ENCODE peak calls at places on chromosomes 7 and 10, in six cellular contexts. K is transverse colon, Q is GM12878, J is right lobe of liver, W is body of pancreas, T is heart left ventricle. I is an unnamed sample.

GRCh38 chr7:149748223-149748874 is 25.0 kb downstream of the ZNF467 start:
- DNase-seq in K (no peak), Q (no peak), J (no peak), W (no peak), T (no peak), I (peak; percentile 58)

GRCh38 chr10:103546401-103546800 is 52.9 kb downstream of the NEURL1 start:
- DNase-seq in K (no peak), Q (no peak), J (no peak), W (no peak), T (no peak), I (peak; percentile 4)

GRCh38 chr7:1676550-1677071 is 6.5 kb downstream of the ELFN1 start:
- DNase-seq in K (no peak), Q (no peak), J (no peak), W (no peak), T (no peak), I (peak; percentile 62)

GRCh38 chr7:27134392-27134791 is 3.8 kb upstream of the HOXA4 start:
- DNase-seq in K (peak; percentile 35), Q (peak; percentile 19), J (no peak), W (no peak), T (no peak), I (no peak)

GRCh38 chr10:79322616-79323566 is 24.4 kb upstream of the PPIF start:
- DNase-seq in K (peak; percentile 71), Q (peak; percentile 46), J (no peak), W (no peak), T (peak; percentile 47), I (peak; percentile 87)

GRCh38 chr7:6607651-6608051 is 7.8 kb upstream of the ZNF853 start:
- DNase-seq in K (no peak), Q (no peak), J (no peak), W (no peak), T (no peak), I (no peak)

GRCh38 chr10:102644066-102644645 is at the start of gene TRIM8:
- DNase-seq in K (peak; percentile 69), Q (no peak), J (peak; percentile 64), W (peak; percentile 55), T (peak; percentile 62), I (peak; percentile 94)

GRCh38 chr7:159004411-159004810 is 140.3 kb downstream of the VIPR2 start:
- DNase-seq in K (no peak), Q (no peak), J (no peak), W (no peak), T (no peak), I (no peak)

GRCh38 chr10:110868981-110869380 is 2.7 kb upstream of the PDCD4 start:
- DNase-seq in K (no peak), Q (no peak), J (no peak), W (no peak), T (no peak), I (no peak)

GRCh38 chr7:34128762-34129161 is 223.4 kb downstream of the BMPER start:
- DNase-seq in K (no peak), Q (no peak), J (no peak), W (no peak), T (no peak), I (no peak)

GRCh38 chr10:76643465-76643864 is 994.1 kb downstream of the KCNMA1 start:
- DNase-seq in K (peak; percentile 44), Q (no peak), J (no peak), W (peak; percentile 12), T (no peak), I (no peak)

DNA sequence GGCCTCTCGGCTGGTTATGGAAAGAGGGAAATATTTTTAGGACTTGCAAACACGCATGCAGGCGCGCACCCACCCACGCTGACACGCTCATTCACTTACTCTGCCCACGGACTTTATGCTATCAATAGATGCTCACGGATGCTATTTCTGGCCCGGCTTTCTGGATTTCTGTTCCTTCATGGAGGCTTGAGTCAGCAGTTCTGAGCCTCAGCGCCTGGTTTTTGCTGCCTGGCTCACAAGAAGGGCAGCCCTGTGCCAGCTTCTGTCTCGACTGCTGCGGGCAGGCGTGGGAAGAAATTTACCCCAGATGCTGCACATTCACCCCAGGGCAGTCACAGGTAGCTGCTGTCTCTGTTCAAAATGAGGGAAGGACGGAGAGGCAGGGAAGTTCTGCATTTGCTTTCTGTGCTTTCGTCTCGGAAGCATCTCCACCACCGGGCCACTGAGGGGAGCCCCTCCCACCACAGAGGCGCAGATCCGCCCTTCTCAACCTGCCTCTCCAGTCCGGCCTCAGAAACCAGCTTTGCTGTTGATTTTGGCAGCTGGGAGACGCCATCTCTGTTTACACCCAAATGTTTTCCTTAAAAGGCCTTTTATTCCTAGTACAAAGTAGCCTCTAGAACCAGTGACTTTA is 116.2 kb upstream of the BTBD16 start:
- DNase-seq in K (no peak), Q (no peak), J (no peak), W (no peak), T (peak; percentile 61), I (peak; percentile 62)
- TF ChIP-seq CTCF in K (no peak), Q (no peak), J (no peak), W (no peak), T (no peak), I (no peak)

DNA sequence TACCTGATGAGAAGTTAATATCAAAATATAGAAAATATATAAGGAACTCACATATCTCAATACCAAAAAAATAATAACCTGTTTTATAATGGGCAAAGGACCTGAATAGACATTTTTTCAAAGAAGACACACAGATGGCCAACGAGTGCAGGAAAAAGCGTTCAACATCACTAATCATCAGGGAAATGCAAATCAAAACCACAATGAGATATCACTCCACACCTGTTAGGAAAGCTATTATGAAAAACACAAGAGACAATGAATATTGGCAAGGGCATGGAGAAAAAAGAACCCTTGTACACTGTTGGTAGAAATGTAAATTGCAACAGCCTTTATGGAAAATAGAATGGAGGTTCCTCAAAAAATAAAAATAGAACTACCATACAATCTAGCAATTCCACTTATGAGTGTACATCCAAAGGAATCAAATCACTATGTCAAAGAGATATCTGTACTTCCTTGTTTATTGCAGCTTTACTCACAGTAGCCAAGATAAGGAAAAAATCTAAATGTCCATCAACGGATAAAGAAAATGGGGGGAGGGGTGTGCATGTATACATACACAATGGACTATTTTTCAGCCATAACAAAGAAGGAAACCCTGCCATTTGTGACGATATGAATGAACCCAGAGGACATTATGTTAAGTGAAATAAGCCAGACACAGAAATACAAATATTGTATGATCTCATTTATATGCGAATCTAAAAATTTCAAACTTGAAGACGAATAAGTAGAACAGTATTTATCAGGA is 3.6 kb upstream of the ALOX5 start:
- DNase-seq in K (no peak), Q (no peak), J (no peak), W (no peak), T (no peak), I (no peak)
- H3K4me1 ChIP-seq in K (peaks cover 8% of the 10 kb centered on the region), Q (peaks cover 8% of the 10 kb centered on the region), J (peaks cover 16% of the 10 kb centered on the region), W (peaks cover 22% of the 10 kb centered on the region), T (no peaks in the 10 kb centered on the region), I (peaks cover 61% of the 10 kb centered on the region)

GRCh38 chr7:3214090-3214413 is 87.0 kb upstream of the SDK1 start:
- DNase-seq in K (no peak), Q (no peak), J (no peak), W (no peak), T (no peak), I (no peak)
- H3K27ac ChIP-seq in K (no peak overlapping the region), Q (no peak overlapping the region), J (no peak overlapping the region), W (no peak overlapping the region), T (no peak overlapping the region), I (no peak overlapping the region)

DNA sequence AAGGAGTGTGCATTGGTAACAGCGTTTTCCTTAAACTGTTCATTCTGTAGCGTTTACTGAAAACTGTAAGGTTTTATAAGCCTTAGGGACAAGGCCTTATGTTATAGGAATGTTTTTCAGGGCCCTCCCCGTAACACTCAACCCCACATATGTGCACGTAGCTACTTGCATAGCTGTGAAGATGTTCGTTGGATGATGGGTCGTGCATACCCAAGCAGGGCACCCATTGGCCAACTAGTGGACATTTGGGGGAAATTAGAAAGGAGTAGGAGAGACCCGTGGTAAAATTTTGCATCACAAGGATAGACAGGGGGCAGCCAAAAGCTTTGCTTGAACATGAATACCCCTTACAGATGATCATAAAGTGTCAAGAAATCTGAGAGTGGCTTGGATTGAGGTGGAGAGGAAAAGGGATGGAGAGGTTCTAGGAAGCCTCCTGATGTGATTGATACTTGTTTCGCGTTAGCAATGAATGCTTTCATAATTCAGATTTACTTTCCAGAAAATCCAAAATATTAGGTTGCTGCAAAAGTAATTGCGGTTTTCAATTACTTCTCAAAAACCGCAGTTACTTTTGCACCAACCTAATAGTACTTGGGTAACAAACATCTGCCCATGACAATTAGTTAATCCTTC is 878 bp downstream of the SEC61A2 start:
- DNase-seq in K (peak; percentile 19), Q (peak; percentile 40), J (no peak), W (no peak), T (no peak), I (peak; percentile 36)
- TF ChIP-seq CTCF in K (peak; percentile 45), Q (peak; percentile 48), J (peak; percentile 44), W (no peak), T (peak; percentile 29), I (peak; percentile 49)

GRCh38 chr10:71998119-71998839 is 34.1 kb downstream of the CHST3 start:
- DNase-seq in K (no peak), Q (no peak), J (no peak), W (peak; percentile 76), T (peak; percentile 76), I (peak; percentile 82)
- H3K4me1 ChIP-seq in K (peaks cover 32% of the 10 kb centered on the region), Q (no peaks in the 10 kb centered on the region), J (no peaks in the 10 kb centered on the region), W (peaks cover 36% of the 10 kb centered on the region), T (peaks cover 16% of the 10 kb centered on the region), I (peaks cover 40% of the 10 kb centered on the region)

GRCh38 chr7:2811476-2812118 is 32.5 kb downstream of the GNA12 start:
- DNase-seq in K (no peak), Q (no peak), J (peak; percentile 74), W (no peak), T (no peak), I (no peak)
- H3K27ac ChIP-seq in K (peak overlapping the region; percentile 65), Q (no peak overlapping the region), J (peak overlapping the region; percentile 47), W (no peak overlapping the region), T (peak overlapping the region; percentile 72), I (peak overlapping the region; percentile 65)

I was measured in spleen.